ENCODE peak calls at places on chromosomes 6 and 20, in six cellular contexts. Z is PC-3; I is prostate gland; P is CD8-positive, alpha-beta T cell; D is left ventricle myocardium inferior; R is brain microvascular endothelial cell. G is an unnamed sample. For H3K36me3, the result is how much of the 10 kb centered on the place peaks cover.

GRCh38 chr6:127933852-127934840 is 33.3 kb upstream of the THEMIS start:
- DNase-seq in Z (no peak), D (no peak), P (peak), I (no peak), R (no peak), G (no peak)

GRCh38 chr6:44712353-44713147 is 325.0 kb downstream of the CDC5L start:
- DNase-seq in I (no peak), Z (no peak), D (no peak), P (no peak), R (no peak), G (no peak)

GRCh38 chr6:157559201-157559756 is 178.3 kb downstream of the ZDHHC14 start:
- DNase-seq in D (no peak), R (no peak), Z (no peak), P (no peak), I (no peak), G (no peak)

GRCh38 chr6:89122625-89123024 is 4.8 kb upstream of the SRSF12 start:
- DNase-seq in I (no peak), R (no peak), P (no peak), D (no peak), Z (peak), G (no peak)

GRCh38 chr20:39983183-39983582 is 705.9 kb downstream of the MAFB start:
- DNase-seq in R (no peak), D (no peak), P (no peak), Z (no peak), I (no peak), G (no peak)

GRCh38 chr20:13800728-13801134 is 15.9 kb downstream of the NDUFAF5 start:
- DNase-seq in P (no peak), Z (peak), R (peak), I (peak), D (peak), G (peak)

GRCh38 chr20:61599061-61599930 is 347.2 kb downstream of the CDH4 start:
- DNase-seq in Z (no peak), P (no peak), I (no peak), R (no peak), D (no peak), G (no peak)

GRCh38 chr6:16352258-16352635 is 113.9 kb downstream of the GMPR start:
- DNase-seq in Z (no peak), I (no peak), D (no peak), P (no peak), R (peak), G (no peak)

GRCh38 chr6:41709375-41709774 is 26.0 kb downstream of the TFEB start:
- DNase-seq in R (no peak), P (no peak), Z (no peak), I (no peak), D (no peak), G (no peak)

GRCh38 chr6:53523511-53524454 is 21.1 kb downstream of the GCLC start:
- DNase-seq in P (no peak), D (no peak), R (no peak), I (no peak), Z (no peak), G (no peak)
- H3K4me3 ChIP-seq in P (no peak), D (no peak), R (no peak), I (no peak), Z (no peak), G (no peak)

GRCh38 chr20:33711446-33711738 is 8.7 kb downstream of the PXMP4 start:
- DNase-seq in P (no peak), R (no peak), I (no peak), Z (no peak), D (no peak), G (no peak)

GRCh38 chr20:33716498-33716897 is 3.6 kb downstream of the PXMP4 start:
- DNase-seq in P (no peak), I (no peak), R (no peak), D (no peak), Z (no peak), G (no peak)

GRCh38 chr20:33710681-33711445 is 9.2 kb downstream of the PXMP4 start:
- DNase-seq in Z (no peak), I (no peak), P (no peak), R (no peak), D (no peak), G (no peak)

GRCh38 chr20:33709905-33710541 is 10.1 kb downstream of the PXMP4 start:
- DNase-seq in R (no peak), I (no peak), P (no peak), Z (no peak), D (no peak), G (peak)

GRCh38 chr20:33713865-33714367 is 6.2 kb downstream of the PXMP4 start:
- DNase-seq in I (no peak), Z (no peak), R (no peak), P (no peak), D (no peak), G (no peak)
- H3K36me3 ChIP-seq in I (under half), Z (under half), R (under half), P (under half), D (under half), G (under half)

GRCh38 chr6:52598123-52598823 is 21.4 kb upstream of the TRAM2 start:
- DNase-seq in D (peak), R (peak), I (peak), Z (peak), P (peak), G (no peak)
- TF ChIP-seq CTCF in D (peak), R (peak), I (peak), Z (peak), P (no peak), G (peak)

GRCh38 chr20:21714297-21715192 is 9.1 kb downstream of the PAX1 start:
- DNase-seq in Z (no peak), R (no peak), D (no peak), I (no peak), P (no peak), G (peak)

GRCh38 chr20:21715193-21715881 is 9.9 kb downstream of the PAX1 start:
- DNase-seq in D (no peak), I (no peak), Z (no peak), R (no peak), P (no peak), G (no peak)

GRCh38 chr20:21713901-21714296 is 8.4 kb downstream of the PAX1 start:
- DNase-seq in R (no peak), D (no peak), Z (no peak), P (no peak), I (no peak), G (no peak)

GRCh38 chr20:21719592-21720214 is 14.2 kb downstream of the PAX1 start:
- DNase-seq in D (no peak), R (peak), P (peak), Z (peak), I (peak), G (no peak)
- H3K4me3 ChIP-seq in D (no peak), R (no peak), P (no peak), Z (no peak), I (no peak), G (no peak)

GRCh38 chr6:163564536-163564935 is 150.0 kb downstream of the QKI start:
- DNase-seq in D (no peak), I (no peak), Z (no peak), P (no peak), R (no peak), G (no peak)
- H3K36me3 ChIP-seq in D (half or more), I (under half), Z (under half), P (under half), R (under half), G (half or more)

DNA sequence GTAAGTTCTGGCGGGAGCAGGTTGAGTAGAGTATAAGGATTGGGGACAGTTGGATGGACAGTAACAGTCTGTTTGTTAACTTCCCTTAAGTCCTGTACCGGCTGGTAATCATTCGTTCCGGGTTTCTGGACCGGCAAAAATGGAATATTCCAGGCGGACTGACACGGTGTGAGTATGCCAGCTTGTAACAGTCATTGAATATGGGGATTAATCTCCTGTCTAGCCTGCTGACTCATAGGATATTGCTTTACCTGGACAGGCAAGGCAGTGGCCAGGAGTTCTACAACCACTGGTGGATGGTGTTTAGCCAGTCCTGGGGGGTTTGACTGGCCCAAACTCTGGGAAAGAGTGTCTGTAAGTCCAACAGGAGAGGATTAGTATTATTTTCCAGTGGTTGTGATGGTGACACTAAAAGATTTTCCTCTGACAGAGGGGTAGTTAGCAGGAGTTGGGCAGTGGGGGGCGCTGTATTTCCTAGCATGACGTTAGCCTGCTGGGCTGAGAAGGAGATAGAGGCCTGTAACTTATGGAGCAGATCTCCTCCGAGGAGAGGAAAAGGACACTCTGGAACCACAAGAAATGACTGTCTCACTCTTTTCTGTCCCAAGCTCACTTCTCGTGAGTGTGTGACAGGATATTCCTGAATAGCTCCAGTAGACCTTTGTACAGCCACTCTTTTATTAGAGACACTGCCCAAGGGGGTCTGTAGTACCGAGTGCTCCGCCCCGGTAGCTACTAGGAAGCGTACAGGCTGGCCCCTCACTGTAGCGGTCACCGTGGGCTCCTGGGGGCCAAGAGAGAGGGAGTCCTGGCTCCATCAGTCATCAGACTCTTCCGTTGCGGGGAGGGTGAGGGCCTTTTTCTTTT is 152.2 kb downstream of the TRIM27 start:
- DNase-seq in D (no peak), Z (no peak), R (no peak), P (no peak), I (no peak), G (no peak)
- TF ChIP-seq CTCF in D (no peak), Z (peak), R (no peak), P (no peak), I (no peak), G (no peak)

GRCh38 chr20:17963114-17963897 is 5.3 kb downstream of the SNX5 start:
- DNase-seq in P (no peak), R (no peak), D (no peak), I (no peak), Z (no peak), G (no peak)
- H3K4me3 ChIP-seq in P (no peak), R (no peak), D (no peak), I (no peak), Z (no peak), G (no peak)

GRCh38 chr6:137203256-137203655 is 15.9 kb downstream of the IFNGR1 start:
- DNase-seq in I (no peak), D (no peak), P (no peak), R (no peak), Z (no peak), G (no peak)
- H3K36me3 ChIP-seq in I (under half), D (half or more), P (under half), R (under half), Z (under half), G (half or more)

GRCh38 chr6:2854394-2854982 is 12.8 kb upstream of the SERPINB1 start:
- DNase-seq in Z (no peak), I (no peak), P (no peak), D (no peak), R (peak), G (no peak)
- TF ChIP-seq CTCF in Z (no peak), I (no peak), P (peak), D (no peak), R (peak), G (no peak)